ENCODE peak calls at places on chromosomes 1 and 21, in four cellular contexts. O is colonic mucosa, W is progenitor cell of endocrine pancreas, N is tibial artery. T is an unnamed sample.

GRCh38 chr1:118210051-118210722 is 25.2 kb upstream of the SPAG17 start:
- DNase-seq in O (no peak), W (no peak), N (no peak), T (no peak)

GRCh38 chr1:55997550-55997949 is 581.8 kb downstream of the PLPP3 start:
- DNase-seq in O (no peak), W (no peak), N (no peak), T (no peak)

GRCh38 chr1:172585348-172585747 is 52.4 kb downstream of the SUCO start:
- DNase-seq in O (no peak), W (no peak), N (no peak), T (no peak)

GRCh38 chr1:214044438-214045214 is 56.9 kb downstream of the PROX1 start:
- DNase-seq in O (no peak), W (no peak), N (no peak), T (no peak)

GRCh38 chr1:85366391-85366790 is 90.0 kb upstream of the BCL10 start:
- DNase-seq in O (no peak), W (no peak), N (no peak), T (no peak)

GRCh38 chr21:41601573-41602371 is 93.8 kb upstream of the TMPRSS2 start:
- DNase-seq in O (no peak), W (no peak), N (peak), T (no peak)

GRCh38 chr1:169367096-169367685 is 406 bp downstream of the NME7 start:
- DNase-seq in O (no peak), W (no peak), N (no peak), T (no peak)

GRCh38 chr1:91502882-91503184 is 2.2 kb downstream of the CDC7 start:
- DNase-seq in O (no peak), W (no peak), N (no peak), T (peak)

GRCh38 chr1:66237722-66238479 is 296.1 kb upstream of the SGIP1 start:
- DNase-seq in O (no peak), W (no peak), N (no peak), T (no peak)

GRCh38 chr1:214546076-214546475 is 5.3 kb downstream of the PTPN14 start:
- DNase-seq in O (no peak), W (no peak), N (no peak), T (no peak)

GRCh38 chr1:156865865-156866678 is 5.4 kb downstream of the NTRK1 start:
- DNase-seq in O (no peak), W (no peak), N (no peak), T (no peak)

GRCh38 chr1:158371188-158371953 is 17.7 kb downstream of the CD1E start:
- DNase-seq in O (no peak), W (no peak), N (no peak), T (peak)

GRCh38 chr1:218516526-218516925 is 171.4 kb downstream of the TGFB2 start:
- DNase-seq in O (no peak), W (no peak), N (no peak), T (no peak)

GRCh38 chr1:71881611-71882010 is 400.7 kb downstream of the NEGR1 start:
- DNase-seq in O (no peak), W (no peak), N (no peak), T (no peak)

GRCh38 chr1:35539073-35539823 is 18.0 kb downstream of the KIAA0319L start:
- DNase-seq in O (no peak), W (no peak), N (no peak), T (no peak)

GRCh38 chr1:35539824-35540261 is 17.4 kb downstream of the KIAA0319L start:
- DNase-seq in O (no peak), W (no peak), N (no peak), T (peak)

GRCh38 chr1:35546614-35547013 is 10.6 kb downstream of the KIAA0319L start:
- DNase-seq in O (no peak), W (no peak), N (no peak), T (no peak)

GRCh38 chr1:35544976-35545375 is 12.2 kb downstream of the KIAA0319L start:
- DNase-seq in O (no peak), W (no peak), N (no peak), T (peak)
- TF ChIP-seq CTCF in O (no peak), W (peak), N (no peak), T (peak)

DNA sequence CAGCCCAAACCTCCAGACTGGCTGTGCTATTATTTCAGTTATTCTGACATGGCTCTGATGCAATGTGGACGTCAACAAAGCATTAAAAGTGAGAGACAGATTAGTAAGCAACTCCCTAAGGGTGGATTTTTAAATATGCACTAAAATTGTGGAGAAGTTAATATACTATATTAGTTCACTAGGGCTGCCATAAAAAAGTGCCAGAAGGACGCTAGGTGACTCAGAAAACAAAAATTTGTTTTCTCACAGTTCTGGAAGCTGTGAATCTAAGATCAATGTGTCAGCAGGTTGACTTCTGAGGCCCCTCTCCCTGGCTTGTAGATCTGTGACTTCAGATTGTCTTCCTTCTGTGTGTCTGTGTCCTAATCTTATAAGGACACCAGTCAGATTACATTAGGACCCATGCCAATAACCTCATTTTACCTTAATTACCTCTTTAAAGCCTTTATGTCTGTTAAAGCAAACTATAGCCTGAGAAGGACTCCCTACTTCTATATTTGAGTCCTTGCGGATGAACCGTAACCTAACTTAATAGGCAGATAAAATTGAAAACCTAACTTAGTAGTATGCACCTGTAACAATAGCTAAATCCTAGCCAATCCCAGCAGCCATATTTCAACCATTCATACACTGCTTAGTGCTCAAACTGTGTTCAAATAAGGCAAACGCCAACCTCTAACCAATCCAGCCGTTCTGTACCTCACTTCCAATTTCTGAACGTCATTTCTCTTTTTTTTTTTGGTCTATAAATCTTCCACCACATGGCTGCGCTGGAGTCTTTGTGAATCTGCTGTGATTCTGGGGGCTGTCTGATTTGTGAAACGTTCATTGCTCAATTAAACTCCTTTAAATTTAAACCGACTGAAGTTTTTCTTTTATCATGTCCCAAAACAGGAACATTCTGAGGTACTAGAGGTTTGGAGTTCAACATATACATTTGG is 65.9 kb upstream of the BACH1 start:
- DNase-seq in O (no peak), W (no peak), N (no peak), T (no peak)
- TF ChIP-seq CTCF in O (no peak), W (no peak), N (no peak), T (peak)

GRCh38 chr1:212858461-212859265 is 588 bp downstream of the FLVCR1 start:
- DNase-seq in O (peak), W (peak), N (no peak), T (peak)

GRCh38 chr1:212862111-212862690 is 4.1 kb downstream of the FLVCR1 start:
- DNase-seq in O (no peak), W (no peak), N (no peak), T (no peak)

GRCh38 chr1:212860713-212861581 is 2.9 kb downstream of the FLVCR1 start:
- DNase-seq in O (no peak), W (no peak), N (no peak), T (no peak)

GRCh38 chr1:212856755-212857154 is 1.3 kb upstream of the FLVCR1 start:
- DNase-seq in O (no peak), W (no peak), N (no peak), T (no peak)

DNA sequence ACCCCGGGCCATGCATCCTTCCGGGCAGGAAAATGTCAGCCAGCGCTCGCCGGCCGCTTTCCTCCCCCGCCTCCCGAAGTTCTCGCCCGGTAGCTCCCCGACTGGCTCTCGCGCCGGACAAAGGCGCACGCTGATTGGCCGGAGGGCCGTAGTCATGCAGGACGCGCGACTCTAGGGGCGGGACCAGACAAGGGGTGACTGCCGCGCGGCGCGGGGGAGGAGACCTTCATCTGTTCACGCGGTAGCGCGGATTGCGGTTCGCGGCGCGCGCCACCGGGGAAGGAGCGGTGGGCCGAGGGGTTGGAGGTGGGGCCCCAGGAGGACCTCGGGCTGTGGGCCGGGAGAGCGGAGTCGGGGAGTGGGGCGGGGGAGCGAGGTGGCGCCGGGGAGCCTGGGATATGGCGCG is at the start of gene FLVCR1:
- DNase-seq in O (peak), W (peak), N (peak), T (peak)
- TF ChIP-seq CTCF in O (no peak), W (no peak), N (no peak), T (no peak)

DNA sequence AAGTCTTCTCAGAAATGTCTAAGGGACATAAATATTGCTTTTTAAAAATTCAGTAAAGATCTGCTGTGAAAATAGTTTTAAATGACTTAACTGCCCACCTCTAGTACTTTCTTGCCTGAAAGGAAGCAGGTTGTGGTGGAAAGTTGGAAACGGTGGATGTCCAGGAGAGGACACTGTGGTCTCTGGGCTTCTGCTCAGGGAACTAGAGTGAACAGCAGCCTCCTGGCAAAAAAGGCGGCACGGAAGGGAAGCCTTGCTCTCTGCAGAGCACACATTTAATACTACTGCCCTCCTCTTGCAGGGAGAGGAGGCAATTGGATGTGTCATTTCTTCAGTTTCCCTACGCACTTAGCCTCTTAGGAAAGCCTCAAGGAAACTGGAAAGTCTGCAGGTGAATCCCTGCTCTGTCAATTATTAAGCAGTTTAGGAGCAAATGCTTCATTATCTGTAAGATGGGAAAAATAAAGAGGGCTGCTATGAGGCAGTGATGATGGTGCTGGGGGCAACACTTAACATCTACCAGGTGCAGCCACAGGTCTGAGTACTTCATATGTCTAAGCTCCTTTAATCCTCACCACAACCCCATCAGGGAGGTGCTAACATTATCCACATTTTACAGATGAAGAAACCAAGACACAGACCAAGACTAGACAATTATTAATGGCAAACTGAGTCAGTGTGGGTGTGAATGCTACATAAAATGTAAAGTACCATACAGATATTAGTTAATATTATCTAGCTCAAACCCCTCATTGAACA is 108.8 kb upstream of the ADAR start:
- DNase-seq in O (no peak), W (no peak), N (no peak), T (no peak)
- TF ChIP-seq CTCF in O (no peak), W (no peak), N (no peak), T (no peak)

DNA sequence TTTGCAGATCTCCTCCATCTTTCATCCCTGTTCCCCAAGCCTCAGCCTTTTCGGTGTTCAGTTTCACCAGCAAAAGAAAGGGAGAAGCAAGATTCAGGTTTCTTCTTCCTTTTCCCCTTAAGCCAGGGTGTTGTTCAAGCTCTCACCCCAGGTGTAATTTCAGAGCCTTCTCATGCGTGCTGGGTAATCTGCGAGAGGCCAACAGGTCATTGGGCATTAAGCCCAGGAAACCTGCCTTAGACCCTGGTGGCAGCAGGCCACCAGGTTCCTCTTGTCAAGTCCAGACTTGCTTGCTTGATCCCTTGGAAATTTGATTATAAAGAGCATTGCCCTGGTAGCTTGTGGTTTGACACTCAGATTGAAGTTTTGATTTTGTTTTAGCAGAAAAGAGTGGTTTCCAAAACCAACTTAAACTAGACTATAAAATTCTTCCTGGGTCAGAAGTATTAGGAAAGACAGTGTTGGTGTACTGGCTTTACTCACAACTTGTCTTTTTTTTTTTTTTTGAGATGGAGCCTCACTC is 6.9 kb downstream of the AKR1A1 start:
- DNase-seq in O (no peak), W (no peak), N (no peak), T (peak)
- TF ChIP-seq CTCF in O (no peak), W (no peak), N (no peak), T (no peak)

GRCh38 chr21:31531967-31532366 is 127.5 kb upstream of the SOD1 start:
- DNase-seq in O (no peak), W (no peak), N (no peak), T (no peak)

GRCh38 chr21:31529406-31529805 is 130.1 kb upstream of the SOD1 start:
- DNase-seq in O (no peak), W (no peak), N (no peak), T (no peak)

GRCh38 chr21:31530918-31531705 is 128.4 kb upstream of the SOD1 start:
- DNase-seq in O (peak), W (no peak), N (no peak), T (no peak)

GRCh38 chr21:31526040-31526439 is 133.5 kb upstream of the SOD1 start:
- DNase-seq in O (no peak), W (no peak), N (no peak), T (no peak)

DNA sequence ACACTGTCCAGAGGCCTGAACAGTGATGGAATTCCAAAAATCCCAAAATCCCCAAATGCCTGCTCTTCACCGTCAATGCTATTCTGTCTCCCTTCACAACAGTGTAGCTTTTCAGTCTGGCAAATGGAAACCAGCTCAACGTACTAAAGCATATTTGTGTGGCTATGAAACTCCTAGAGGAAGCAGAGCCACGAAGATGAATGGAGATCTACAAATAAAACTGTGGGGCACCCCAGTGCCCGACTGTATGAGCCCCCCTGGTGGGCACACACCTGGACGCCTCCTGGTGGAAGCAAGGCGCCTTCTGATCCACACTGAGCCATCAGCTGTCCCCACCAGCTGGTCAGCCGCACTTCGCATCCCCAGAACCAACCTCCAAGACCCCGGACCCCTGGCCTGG is 129.1 kb upstream of the SOD1 start:
- DNase-seq in O (no peak), W (no peak), N (no peak), T (no peak)
- TF ChIP-seq CTCF in O (no peak), W (no peak), N (no peak), T (no peak)

GRCh38 chr21:14382835-14383595 is at the start of gene HSPA13:
- DNase-seq in O (peak), W (peak), N (peak), T (peak)
- TF ChIP-seq CTCF in O (no peak), W (peak), N (no peak), T (no peak)

GRCh38 chr1:43221256-43221778 is 48.5 kb upstream of the TMEM125 start:
- DNase-seq in O (no peak), W (no peak), N (no peak), T (peak)
- TF ChIP-seq CTCF in O (no peak), W (no peak), N (no peak), T (no peak)

T was measured in GM13977.